ENCODE peak calls at places on chromosomes 13 and 19, in four cellular contexts. One of them, this sample, is unnamed.
A peak's percentile ranks its signal among the peaks of the same experiment; 100 is the strongest.

GRCh38 chr19:4987692-4988370 is 18.9 kb downstream of the KDM4B start:
- DNase-seq in breast epithelium: no peak
- DNase-seq in mammary epithelial cell: no peak
- DNase-seq in IMR-90: peak; percentile 59
- DNase-seq in this sample: no peak

GRCh38 chr13:28622286-28622685 is 36.6 kb upstream of the POMP start:
- DNase-seq in IMR-90: no peak
- DNase-seq in mammary epithelial cell: no peak
- DNase-seq in breast epithelium: peak; percentile 37
- DNase-seq in this sample: no peak

GRCh38 chr13:89541091-89542030 is 1806.1 kb upstream of the MIR17HG start:
- DNase-seq in mammary epithelial cell: no peak
- DNase-seq in IMR-90: no peak
- DNase-seq in breast epithelium: no peak
- DNase-seq in this sample: no peak

GRCh38 chr13:31160857-31161582 is 684 bp downstream of the HSPH1 start:
- DNase-seq in breast epithelium: peak; percentile 30
- DNase-seq in mammary epithelial cell: peak; percentile 65
- DNase-seq in IMR-90: peak; percentile 75
- DNase-seq in this sample: peak; percentile 9

GRCh38 chr19:18208098-18208951 is 4.5 kb upstream of the RAB3A start:
- DNase-seq in mammary epithelial cell: no peak
- DNase-seq in IMR-90: peak; percentile 94
- DNase-seq in breast epithelium: no peak
- DNase-seq in this sample: no peak

GRCh38 chr13:20191902-20192469 is 752 bp downstream of the GJB2 start:
- DNase-seq in breast epithelium: no peak
- DNase-seq in mammary epithelial cell: peak; percentile 56
- DNase-seq in IMR-90: no peak
- DNase-seq in this sample: no peak

GRCh38 chr13:79631260-79631659 is 150.3 kb downstream of the NDFIP2 start:
- DNase-seq in breast epithelium: peak; percentile 65
- DNase-seq in mammary epithelial cell: peak; percentile 97
- DNase-seq in IMR-90: peak; percentile 49
- DNase-seq in this sample: no peak

GRCh38 chr19:11480081-11480926 is 542 bp downstream of the ELAVL3 start:
- DNase-seq in mammary epithelial cell: no peak
- DNase-seq in breast epithelium: no peak
- DNase-seq in IMR-90: no peak
- DNase-seq in this sample: no peak

GRCh38 chr13:109764474-109765292 is 21.7 kb downstream of the IRS2 start:
- DNase-seq in breast epithelium: no peak
- DNase-seq in mammary epithelial cell: peak; percentile 59
- DNase-seq in IMR-90: peak; percentile 21
- DNase-seq in this sample: no peak

GRCh38 chr19:5804516-5805464 is at the start of gene NRTN:
- DNase-seq in IMR-90: no peak
- DNase-seq in mammary epithelial cell: no peak
- DNase-seq in breast epithelium: no peak
- DNase-seq in this sample: no peak

GRCh38 chr13:79451500-79451962 is 29.4 kb upstream of the NDFIP2 start:
- DNase-seq in IMR-90: peak; percentile 92
- DNase-seq in breast epithelium: no peak
- DNase-seq in mammary epithelial cell: peak; percentile 93
- DNase-seq in this sample: no peak

GRCh38 chr19:10713317-10713716 is 4.6 kb upstream of the DNM2 start:
- DNase-seq in IMR-90: no peak
- DNase-seq in breast epithelium: no peak
- DNase-seq in mammary epithelial cell: no peak
- DNase-seq in this sample: no peak

GRCh38 chr19:3357731-3358391 is 8.5 kb upstream of the NFIC start:
- DNase-seq in breast epithelium: no peak
- DNase-seq in mammary epithelial cell: no peak
- DNase-seq in IMR-90: no peak
- DNase-seq in this sample: no peak
- H3K27ac ChIP-seq in breast epithelium: peak overlapping the region; percentile 74
- H3K27ac ChIP-seq in mammary epithelial cell: no peak overlapping the region
- H3K27ac ChIP-seq in IMR-90: no peak overlapping the region
- H3K27ac ChIP-seq in this sample: peak overlapping the region; percentile 31

DNA sequence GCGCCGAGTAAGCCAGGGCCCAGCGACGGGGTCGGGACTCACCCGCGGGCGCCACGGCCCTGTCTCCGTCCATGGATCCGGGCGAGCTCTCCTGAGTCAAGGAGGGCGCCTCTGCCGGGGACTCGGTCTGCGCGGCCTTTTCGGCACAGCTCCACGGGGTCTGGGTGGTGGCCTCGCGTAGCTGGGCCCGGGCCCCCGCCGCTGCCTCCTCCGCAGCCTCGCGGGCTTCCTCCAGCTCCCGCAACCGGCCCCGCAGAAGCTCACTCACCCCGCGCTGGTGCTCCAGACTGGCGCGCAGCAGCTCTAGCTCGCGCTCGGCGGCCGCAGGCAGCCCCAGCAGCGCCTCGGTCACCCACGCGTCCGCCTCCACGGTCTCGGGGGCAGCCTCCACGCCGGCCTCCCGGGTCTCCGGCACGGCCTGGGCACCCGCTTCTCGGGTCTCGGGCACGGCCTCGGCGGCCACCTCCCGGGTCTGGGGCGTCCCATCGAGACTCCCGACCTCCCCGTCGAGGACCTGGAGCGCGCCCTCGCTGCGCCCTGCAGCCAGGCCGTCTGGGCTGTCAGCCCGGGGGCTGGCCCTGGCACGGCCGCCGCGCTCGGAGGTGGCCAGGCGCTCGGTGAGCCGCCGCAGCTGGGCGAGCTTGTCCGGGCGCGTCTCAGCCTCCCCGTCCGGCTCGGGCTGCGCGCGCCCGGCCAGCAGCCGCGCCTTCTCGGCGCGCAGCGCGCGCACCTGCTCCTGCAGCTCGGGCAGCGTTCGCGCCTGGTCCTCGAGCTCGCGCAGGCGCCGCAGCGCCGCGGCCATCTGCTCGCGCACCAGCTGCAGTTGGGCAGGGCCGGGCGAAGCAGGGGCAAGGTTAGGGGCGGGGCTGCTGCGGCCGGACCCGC is 8.4 kb downstream of the KANK3 start:
- DNase-seq in mammary epithelial cell: peak; percentile 92
- DNase-seq in IMR-90: peak; percentile 74
- DNase-seq in breast epithelium: no peak
- DNase-seq in this sample: no peak
- H3K4me3 ChIP-seq in mammary epithelial cell: peak overlapping the region; percentile 58
- H3K4me3 ChIP-seq in IMR-90: peak overlapping the region; percentile 40
- H3K4me3 ChIP-seq in breast epithelium: peak overlapping the region; percentile 46
- H3K4me3 ChIP-seq in this sample: peak overlapping the region; percentile 17

GRCh38 chr19:3178973-3179738 is 587 bp downstream of the S1PR4 start:
- DNase-seq in mammary epithelial cell: no peak
- DNase-seq in IMR-90: no peak
- DNase-seq in breast epithelium: no peak
- DNase-seq in this sample: no peak

GRCh38 chr19:3175761-3176714 is 2.5 kb upstream of the S1PR4 start:
- DNase-seq in IMR-90: peak; percentile 65
- DNase-seq in breast epithelium: peak; percentile 55
- DNase-seq in mammary epithelial cell: peak; percentile 96
- DNase-seq in this sample: no peak

GRCh38 chr19:3179739-3180293 is 1.2 kb downstream of the S1PR4 start:
- DNase-seq in IMR-90: no peak
- DNase-seq in breast epithelium: no peak
- DNase-seq in mammary epithelial cell: no peak
- DNase-seq in this sample: no peak

GRCh38 chr19:3176715-3177501 is 1.7 kb upstream of the S1PR4 start:
- DNase-seq in breast epithelium: no peak
- DNase-seq in IMR-90: peak; percentile 67
- DNase-seq in mammary epithelial cell: peak; percentile 94
- DNase-seq in this sample: no peak

DNA sequence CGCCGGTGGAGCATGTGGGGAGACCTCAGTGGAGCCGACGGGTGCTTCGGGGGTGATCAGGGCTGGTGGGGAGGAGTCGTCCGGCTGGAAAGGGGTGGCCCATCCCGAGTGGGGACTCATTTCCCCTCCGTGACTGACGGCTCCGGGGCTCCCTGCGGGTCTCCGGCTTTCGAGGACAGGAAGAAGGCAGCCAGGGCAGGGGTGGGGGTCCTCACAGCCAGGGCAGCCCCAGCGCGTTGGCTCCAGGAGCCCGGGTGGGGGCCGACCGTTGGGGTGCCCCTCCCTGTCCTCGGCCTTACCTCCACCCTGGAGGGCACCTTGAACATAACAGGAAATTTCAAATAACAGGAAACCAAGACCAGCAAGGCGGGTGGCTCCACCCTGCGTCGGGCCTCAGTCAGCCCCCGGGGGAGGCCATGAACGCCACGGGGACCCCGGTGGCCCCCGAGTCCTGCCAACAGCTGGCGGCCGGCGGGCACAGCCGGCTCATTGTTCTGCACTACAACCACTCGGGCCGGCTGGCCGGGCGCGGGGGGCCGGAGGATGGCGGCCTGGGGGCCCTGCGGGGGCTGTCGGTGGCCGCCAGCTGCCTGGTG is at the start of gene S1PR4:
- DNase-seq in breast epithelium: no peak
- DNase-seq in mammary epithelial cell: no peak
- DNase-seq in IMR-90: no peak
- DNase-seq in this sample: no peak
- H3K27ac ChIP-seq in breast epithelium: no peak within 1 kb of the TSS
- H3K27ac ChIP-seq in mammary epithelial cell: no peak within 1 kb of the TSS
- H3K27ac ChIP-seq in IMR-90: no peak within 1 kb of the TSS
- H3K27ac ChIP-seq in this sample: no peak within 1 kb of the TSS

GRCh38 chr13:23570099-23570926 is at the start of gene TNFRSF19:
- DNase-seq in breast epithelium: no peak
- DNase-seq in IMR-90: peak; percentile 91
- DNase-seq in mammary epithelial cell: peak; percentile 38
- DNase-seq in this sample: no peak
- H3K4me3 ChIP-seq in breast epithelium: peak within 1 kb of the TSS; percentile 31
- H3K4me3 ChIP-seq in IMR-90: peak within 1 kb of the TSS; percentile 53
- H3K4me3 ChIP-seq in mammary epithelial cell: peak within 1 kb of the TSS; percentile 20
- H3K4me3 ChIP-seq in this sample: no peak within 1 kb of the TSS

GRCh38 chr19:40809358-40810086 is 10.5 kb downstream of the EGLN2 start:
- DNase-seq in mammary epithelial cell: no peak
- DNase-seq in IMR-90: no peak
- DNase-seq in breast epithelium: no peak
- DNase-seq in this sample: no peak
- H3K27ac ChIP-seq in mammary epithelial cell: no peak overlapping the region
- H3K27ac ChIP-seq in IMR-90: no peak overlapping the region
- H3K27ac ChIP-seq in breast epithelium: peak overlapping the region; percentile 81
- H3K27ac ChIP-seq in this sample: peak overlapping the region; percentile 73

GRCh38 chr19:34482380-34483250 is 1.1 kb downstream of the WTIP start:
- DNase-seq in mammary epithelial cell: peak; percentile 47
- DNase-seq in breast epithelium: no peak
- DNase-seq in IMR-90: peak; percentile 37
- DNase-seq in this sample: no peak

GRCh38 chr19:34489175-34489574 is 7.6 kb downstream of the WTIP start:
- DNase-seq in mammary epithelial cell: no peak
- DNase-seq in breast epithelium: no peak
- DNase-seq in IMR-90: no peak
- DNase-seq in this sample: no peak

GRCh38 chr19:34484328-34484727 is 2.8 kb downstream of the WTIP start:
- DNase-seq in IMR-90: no peak
- DNase-seq in breast epithelium: no peak
- DNase-seq in mammary epithelial cell: no peak
- DNase-seq in this sample: no peak

GRCh38 chr19:34487651-34488051 is 6.1 kb downstream of the WTIP start:
- DNase-seq in mammary epithelial cell: no peak
- DNase-seq in breast epithelium: no peak
- DNase-seq in IMR-90: no peak
- DNase-seq in this sample: no peak

GRCh38 chr19:34485831-34486230 is 4.3 kb downstream of the WTIP start:
- DNase-seq in breast epithelium: no peak
- DNase-seq in IMR-90: no peak
- DNase-seq in mammary epithelial cell: no peak
- DNase-seq in this sample: no peak
- H3K4me3 ChIP-seq in breast epithelium: no peak overlapping the region
- H3K4me3 ChIP-seq in IMR-90: no peak overlapping the region
- H3K4me3 ChIP-seq in mammary epithelial cell: no peak overlapping the region
- H3K4me3 ChIP-seq in this sample: no peak overlapping the region

DNA sequence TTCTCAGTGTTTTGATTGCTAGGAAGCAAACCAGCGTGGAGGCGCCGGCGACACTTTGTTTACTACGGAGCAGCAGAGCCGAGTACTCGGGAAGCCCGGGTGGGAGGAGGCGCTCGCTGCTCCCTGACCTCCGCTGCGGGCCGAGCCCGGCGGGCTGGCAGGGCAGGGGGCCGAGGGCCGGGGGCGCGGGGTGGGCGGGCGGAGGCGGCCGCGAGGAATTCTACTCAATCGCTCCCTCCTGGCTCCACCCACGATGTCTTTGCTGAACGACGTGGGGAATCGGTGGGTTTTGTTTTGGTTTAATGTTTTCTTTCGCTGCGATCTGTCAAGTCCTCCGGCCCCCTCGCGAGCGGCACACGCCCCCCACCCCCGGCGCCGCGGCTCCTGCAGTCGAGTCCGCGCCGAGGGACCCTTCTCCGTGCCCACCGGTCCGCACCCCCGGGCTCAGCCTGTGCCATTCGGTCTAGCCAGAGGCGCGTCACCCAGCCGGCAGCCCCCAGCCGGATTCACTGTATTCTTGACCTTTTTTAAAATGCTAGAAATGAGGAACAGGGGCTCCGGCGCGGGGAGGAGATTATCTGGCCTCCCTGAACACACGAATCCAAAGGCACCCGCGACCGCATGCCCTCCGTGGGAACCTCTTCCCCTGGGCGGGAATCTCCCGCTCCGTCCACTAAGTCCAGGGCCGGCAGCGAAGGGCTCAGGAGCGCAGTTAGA is 622 bp upstream of the FOXO1 start:
- DNase-seq in IMR-90: no peak
- DNase-seq in breast epithelium: peak; percentile 42
- DNase-seq in mammary epithelial cell: no peak
- DNase-seq in this sample: no peak
- H3K27ac ChIP-seq in IMR-90: no peak overlapping the region
- H3K27ac ChIP-seq in breast epithelium: peak overlapping the region; percentile 98
- H3K27ac ChIP-seq in mammary epithelial cell: no peak overlapping the region
- H3K27ac ChIP-seq in this sample: peak overlapping the region; percentile 86

This sample was measured in thoracic aorta.